ENCODE peak calls at places on chromosomes 2 and 18, in nine cellular contexts. U is RWPE1, S is psoas muscle, I is dorsolateral prefrontal cortex, L is spleen, G is Peyer's patch, K is H9, A is cardiac muscle cell, F is heart left ventricle. X is an unnamed sample.

GRCh38 chr2:38716185-38716584 is 35.0 kb downstream of the SRSF7 start:
- DNase-seq in G (no peak), A (peak), U (no peak), L (no peak), F (no peak), K (no peak), S (no peak), I (no peak), X (no peak)

GRCh38 chr18:5518899-5519371 is 24.9 kb downstream of the EPB41L3 start:
- DNase-seq in S (no peak), L (no peak), K (no peak), A (peak), U (no peak), F (no peak), G (no peak), I (no peak), X (no peak)

GRCh38 chr2:70516596-70516995 is 37.0 kb downstream of the TGFA start:
- DNase-seq in K (no peak), S (no peak), I (no peak), U (peak), A (no peak), F (no peak), L (no peak), G (no peak), X (no peak)

GRCh38 chr2:233953106-233953801 is 36.1 kb downstream of the TRPM8 start:
- DNase-seq in F (no peak), I (no peak), S (no peak), K (no peak), L (no peak), U (no peak), G (no peak), A (no peak), X (no peak)

GRCh38 chr2:23551875-23552274 is 166.9 kb downstream of the KLHL29 start:
- DNase-seq in F (no peak), I (no peak), S (no peak), L (no peak), G (no peak), A (no peak), U (no peak), K (no peak), X (no peak)

GRCh38 chr2:80530442-80531064 is 226.0 kb upstream of the LRRTM1 start:
- DNase-seq in F (no peak), G (no peak), I (no peak), A (no peak), S (no peak), L (no peak), K (no peak), U (no peak), X (no peak)

GRCh38 chr18:73848656-73849055 is 299.0 kb downstream of the FBXO15 start:
- DNase-seq in S (no peak), L (no peak), F (no peak), U (peak), K (no peak), A (peak), G (no peak), I (no peak), X (no peak)

GRCh38 chr18:1353025-1353424 is 448.4 kb downstream of the ADCYAP1 start:
- DNase-seq in U (no peak), G (no peak), K (no peak), A (no peak), F (no peak), S (no peak), I (no peak), L (no peak), X (no peak)

GRCh38 chr18:11040823-11041712 is 108.3 kb downstream of the PIEZO2 start:
- DNase-seq in A (peak), U (peak), F (peak), S (no peak), L (no peak), G (no peak), I (no peak), K (peak), X (peak)

GRCh38 chr2:237445611-237446332 is 31.8 kb upstream of the COL6A3 start:
- DNase-seq in U (no peak), A (no peak), L (no peak), K (no peak), G (no peak), S (no peak), I (no peak), F (no peak), X (no peak)

GRCh38 chr2:119645173-119645846 is 33.7 kb upstream of the TMEM177 start:
- DNase-seq in G (no peak), K (no peak), L (no peak), U (no peak), A (peak), F (no peak), I (no peak), S (no peak), X (no peak)

GRCh38 chr2:126936219-126936618 is 37.5 kb downstream of the TEX51 start:
- DNase-seq in U (no peak), S (no peak), K (no peak), L (no peak), I (no peak), G (no peak), A (no peak), F (no peak), X (no peak)

GRCh38 chr2:161578998-161579397 is 45.2 kb upstream of the SLC4A10 start:
- DNase-seq in L (no peak), U (no peak), I (no peak), A (no peak), F (no peak), S (no peak), G (no peak), K (no peak), X (no peak)

GRCh38 chr2:119659601-119660342 is 19.2 kb upstream of the TMEM177 start:
- DNase-seq in A (peak), U (peak), K (peak), F (no peak), L (no peak), G (peak), I (no peak), S (peak), X (peak)

DNA sequence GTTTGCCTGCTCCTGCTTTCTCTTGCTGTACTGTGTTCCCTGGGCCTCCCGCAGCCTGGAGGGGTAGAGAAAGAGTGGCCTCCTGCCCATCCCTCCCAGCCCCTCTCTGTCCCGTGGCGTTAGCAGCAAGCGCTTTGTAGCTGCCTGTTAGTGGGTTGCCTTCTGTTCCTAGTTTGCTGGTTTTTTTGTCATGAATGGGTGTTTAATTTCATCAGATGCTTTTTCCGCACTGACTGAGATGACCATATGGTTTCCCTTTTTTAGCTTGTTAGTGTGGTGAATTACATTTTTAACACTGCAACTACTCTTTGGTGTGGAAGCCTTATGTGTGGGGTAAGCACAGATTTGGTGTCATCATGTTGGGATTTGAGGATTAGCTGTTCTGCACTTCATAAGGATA is 32.3 kb downstream of the ASAP2 start:
- DNase-seq in U (no peak), F (no peak), G (no peak), A (no peak), L (no peak), I (no peak), S (no peak), K (no peak), X (no peak)
- H3K27ac ChIP-seq in U (no peak), F (peak), G (no peak), A (no peak), L (no peak), I (peak), S (peak), K (no peak), X (no peak)

DNA sequence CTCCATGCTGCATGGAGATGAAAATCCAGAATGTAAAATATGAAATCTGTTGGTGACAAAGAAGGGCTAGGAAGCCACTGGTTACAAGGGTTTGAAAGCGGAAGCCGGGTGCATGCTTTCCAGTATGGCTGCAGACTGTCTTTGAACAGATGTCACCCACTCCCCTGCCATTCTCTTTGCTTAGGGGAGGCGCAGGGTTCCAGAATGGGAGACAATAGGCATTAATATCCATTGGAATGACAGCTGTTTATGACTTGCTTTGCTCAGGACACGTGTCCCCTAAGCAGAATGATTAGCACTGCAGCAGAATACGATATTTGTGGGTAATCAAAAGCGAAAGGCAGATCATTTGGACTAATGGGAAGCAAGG is 25.9 kb upstream of the NRP2 start:
- DNase-seq in I (no peak), K (no peak), A (no peak), G (no peak), S (no peak), L (no peak), U (no peak), F (no peak), X (no peak)
- H3K27ac ChIP-seq in I (no peak), K (no peak), A (no peak), G (no peak), S (no peak), L (no peak), U (no peak), F (no peak), X (no peak)

DNA sequence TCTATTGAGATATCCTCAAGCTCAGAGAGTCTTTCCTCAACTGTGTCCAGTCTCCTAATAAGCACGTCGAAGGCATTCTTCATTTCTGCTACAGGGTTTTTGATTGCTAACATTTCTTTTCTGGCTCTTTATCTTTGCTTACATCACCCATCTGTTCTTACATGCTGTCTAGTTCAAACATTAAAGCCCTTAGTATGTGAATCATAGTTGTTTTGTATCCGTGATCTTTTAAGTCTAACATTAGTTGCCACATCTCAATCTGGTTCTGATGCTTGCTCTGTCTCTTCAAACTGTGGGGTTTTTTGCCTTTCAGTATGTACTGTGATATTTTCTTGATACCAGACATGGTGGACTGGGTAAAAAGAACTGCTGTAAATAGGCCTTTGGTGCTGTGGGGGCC is 235.2 kb downstream of the SH3RF3 start:
- DNase-seq in F (no peak), A (peak), S (no peak), K (no peak), U (no peak), I (no peak), L (no peak), G (no peak), X (no peak)
- H3K27ac ChIP-seq in F (no peak), A (no peak), S (no peak), K (no peak), U (no peak), I (no peak), L (no peak), G (no peak), X (no peak)

GRCh38 chr18:76450452-76450851 is 44.6 kb downstream of the ZNF516 start:
- DNase-seq in A (peak), F (peak), L (no peak), U (no peak), S (no peak), I (no peak), K (no peak), G (peak), X (no peak)
- H3K27ac ChIP-seq in A (peak), F (peak), L (peak), U (no peak), S (peak), I (peak), K (no peak), G (peak), X (no peak)

GRCh38 chr2:65315042-65315441 is 87.4 kb downstream of the ACTR2 start:
- DNase-seq in I (no peak), L (no peak), F (no peak), A (no peak), K (no peak), G (no peak), U (no peak), S (no peak), X (no peak)
- H3K27ac ChIP-seq in I (peak), L (no peak), F (no peak), A (no peak), K (no peak), G (no peak), U (peak), S (no peak), X (no peak)

DNA sequence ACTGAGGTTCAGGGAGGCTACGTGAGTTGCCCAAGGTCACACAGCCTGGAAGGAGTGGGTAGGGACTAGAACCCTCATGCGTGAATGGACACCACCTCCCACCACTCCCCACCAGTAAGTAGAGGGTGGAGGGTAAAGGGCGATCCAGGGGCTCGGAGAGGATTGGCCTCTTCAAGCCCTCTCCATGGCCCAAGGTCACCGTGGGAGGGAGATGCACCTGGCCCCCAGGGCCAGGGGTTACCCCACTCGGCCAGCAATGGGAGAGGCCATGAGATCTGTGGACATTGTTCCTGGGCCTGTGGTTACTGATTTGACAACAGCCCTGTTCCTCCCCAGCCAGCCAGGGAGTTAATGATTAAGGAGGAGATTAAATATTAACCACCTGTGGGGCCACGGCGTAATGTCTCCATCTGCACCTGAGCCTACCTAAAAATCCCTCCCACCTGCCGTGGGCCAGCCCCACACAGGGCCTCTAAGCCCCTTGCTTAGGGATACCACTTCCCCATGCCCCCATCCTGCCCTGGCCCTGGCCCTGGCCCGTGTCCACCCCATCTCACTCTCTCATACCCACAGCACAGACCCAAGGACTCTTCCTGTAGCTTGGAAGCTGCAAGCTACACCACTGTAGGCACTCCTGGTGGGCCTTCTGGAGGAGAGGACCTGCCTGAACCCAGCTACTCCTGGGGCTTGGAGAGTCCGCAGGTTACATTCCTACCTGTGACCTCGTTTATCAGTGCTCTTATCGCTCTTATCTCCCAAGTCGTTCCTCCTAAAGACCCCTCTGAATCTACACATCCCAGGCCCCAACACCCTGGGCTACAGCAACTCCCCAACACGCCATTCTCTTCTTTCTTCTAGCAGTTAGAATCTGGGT is 32.2 kb downstream of the ZFP36L2 start:
- DNase-seq in F (no peak), A (no peak), I (no peak), S (no peak), L (no peak), U (no peak), G (peak), K (no peak), X (peak)
- H3K27ac ChIP-seq in F (no peak), A (peak), I (no peak), S (no peak), L (peak), U (peak), G (peak), K (no peak), X (peak)

DNA sequence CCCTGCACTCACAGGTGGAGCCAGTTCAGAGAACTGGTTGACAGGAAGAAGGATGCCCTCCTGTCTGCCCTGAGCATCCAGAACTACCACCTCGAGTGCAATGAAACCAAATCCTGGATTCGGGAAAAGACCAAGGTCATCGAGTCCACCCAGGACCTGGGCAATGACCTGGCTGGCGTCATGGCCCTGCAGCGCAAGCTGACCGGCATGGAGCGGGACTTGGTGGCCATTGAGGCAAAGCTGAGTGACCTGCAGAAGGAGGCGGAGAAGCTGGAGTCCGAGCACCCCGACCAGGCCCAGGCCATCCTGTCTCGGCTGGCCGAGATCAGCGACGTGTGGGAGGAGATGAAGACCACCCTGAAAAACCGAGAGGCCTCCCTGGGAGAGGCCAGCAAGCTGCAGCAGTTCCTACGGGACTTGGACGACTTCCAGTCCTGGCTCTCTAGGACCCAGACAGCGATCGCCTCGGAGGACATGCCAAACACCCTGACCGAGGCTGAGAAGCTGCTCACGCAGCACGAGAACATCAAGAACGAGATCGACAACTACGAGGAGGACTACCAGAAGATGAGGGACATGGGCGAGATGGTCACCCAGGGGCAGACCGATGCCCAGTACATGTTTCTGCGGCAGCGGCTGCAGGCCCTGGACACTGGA is 92.5 kb upstream of the EML6 start:
- DNase-seq in I (no peak), S (no peak), K (no peak), F (no peak), G (no peak), A (no peak), L (no peak), U (no peak), X (no peak)
- H3K27ac ChIP-seq in I (peak), S (peak), K (no peak), F (peak), G (no peak), A (no peak), L (peak), U (peak), X (no peak)

DNA sequence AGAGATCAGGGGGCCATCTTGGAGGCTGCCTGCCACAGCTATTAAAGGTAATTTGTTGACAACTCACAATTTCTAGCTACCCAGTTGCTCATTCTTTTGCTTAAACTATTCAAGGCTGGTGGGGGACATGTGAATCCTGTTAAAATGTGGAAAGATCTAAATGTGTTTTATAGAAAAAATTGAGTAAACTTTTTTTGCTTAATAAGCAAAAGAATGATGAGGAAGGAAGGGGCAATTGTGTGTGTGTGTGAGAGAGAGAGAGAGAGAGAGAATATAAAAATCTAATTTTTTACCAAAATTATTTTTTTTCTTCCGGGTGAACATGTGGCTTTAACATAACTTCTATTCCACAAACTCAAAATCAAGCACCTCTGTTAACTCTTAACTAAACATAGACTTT is 5.2 kb upstream of the IL1RL1 start:
- DNase-seq in A (no peak), S (no peak), G (no peak), I (no peak), F (no peak), U (no peak), L (no peak), K (no peak), X (no peak)
- H3K27ac ChIP-seq in A (no peak), S (no peak), G (no peak), I (no peak), F (no peak), U (no peak), L (no peak), K (no peak), X (no peak)

X was measured in mesendoderm.